ENCODE peak calls at places on chromosomes 13 and 19, in six cellular contexts. G is H9, K is H1, I is IMR-90, W is neuronal stem cell, Y is mesendoderm. O is an unnamed sample.

GRCh38 chr13:110929104-110929777 is 14.4 kb upstream of the ANKRD10 start:
- DNase-seq in G (no peak), K (no peak), I (no peak), W (no peak), Y (no peak), O (no peak)

GRCh38 chr13:66543780-66544179 is 686.4 kb downstream of the PCDH9 start:
- DNase-seq in G (peak), K (no peak), I (no peak), W (no peak), Y (peak), O (no peak)

GRCh38 chr13:22800726-22801401 is 379.9 kb upstream of the SGCG start:
- DNase-seq in G (no peak), K (no peak), I (peak), W (no peak), Y (no peak), O (no peak)

GRCh38 chr19:18865973-18866799 is 29.8 kb downstream of the CERS1 start:
- DNase-seq in G (peak), K (peak), I (peak), W (peak), Y (peak), O (peak)

GRCh38 chr19:51271015-51271600 is 20.2 kb downstream of the SIGLECL1 start:
- DNase-seq in G (peak), K (peak), I (no peak), W (no peak), Y (no peak), O (no peak)

GRCh38 chr19:18507021-18507726 is 14.7 kb downstream of the ELL start:
- DNase-seq in G (no peak), K (no peak), I (no peak), W (no peak), Y (no peak), O (no peak)

GRCh38 chr19:45358213-45358792 is 12.1 kb downstream of the ERCC2 start:
- DNase-seq in G (no peak), K (no peak), I (no peak), W (no peak), Y (no peak), O (no peak)

GRCh38 chr13:95452376-95452775 is 100.1 kb upstream of the CLDN10 start:
- DNase-seq in G (no peak), K (no peak), I (no peak), W (no peak), Y (no peak), O (no peak)

GRCh38 chr13:77919351-77920294 is 992 bp upstream of the EDNRB start:
- DNase-seq in G (peak), K (peak), I (peak), W (peak), Y (peak), O (peak)

GRCh38 chr13:97856001-97856675 is 97.3 kb upstream of the IPO5 start:
- DNase-seq in G (no peak), K (no peak), I (no peak), W (peak), Y (peak), O (no peak)

GRCh38 chr13:110382229-110382628 is 75.1 kb downstream of the COL4A2 start:
- DNase-seq in G (no peak), K (no peak), I (peak), W (no peak), Y (no peak), O (peak)

GRCh38 chr13:46593403-46593802 is 40.4 kb downstream of the LRCH1 start:
- DNase-seq in G (no peak), K (no peak), I (no peak), W (no peak), Y (no peak), O (no peak)

GRCh38 chr19:2685204-2685704 is 17.2 kb downstream of the GNG7 start:
- DNase-seq in G (no peak), K (no peak), I (no peak), W (no peak), Y (no peak), O (no peak)

GRCh38 chr19:58154287-58154678 is 3.7 kb upstream of the ZNF329 start:
- DNase-seq in G (peak), K (no peak), I (peak), W (no peak), Y (peak), O (peak)

GRCh38 chr13:32731576-32731975 is 145.3 kb downstream of the PDS5B start:
- DNase-seq in G (no peak), K (no peak), I (peak), W (no peak), Y (no peak), O (peak)

GRCh38 chr19:46601318-46602224 is at the start of gene CALM3:
- DNase-seq in G (no peak), K (no peak), I (no peak), W (no peak), Y (no peak), O (no peak)

GRCh38 chr13:98909016-98909415 is 68.8 kb downstream of the DOCK9 start:
- DNase-seq in G (no peak), K (no peak), I (peak), W (no peak), Y (no peak), O (peak)

GRCh38 chr19:1497578-1498235 is 6.7 kb downstream of the REEP6 start:
- DNase-seq in G (no peak), K (no peak), I (no peak), W (no peak), Y (no peak), O (no peak)

GRCh38 chr13:21613791-21614190 is 9.8 kb upstream of the MICU2 start:
- DNase-seq in G (no peak), K (no peak), I (no peak), W (no peak), Y (no peak), O (no peak)

GRCh38 chr13:35179494-35179893 is 237.4 kb downstream of the NBEA start:
- DNase-seq in G (no peak), K (no peak), I (no peak), W (no peak), Y (no peak), O (no peak)

GRCh38 chr13:62767473-62767872 is 1351.8 kb upstream of the PCDH20 start:
- DNase-seq in G (no peak), K (no peak), I (no peak), W (no peak), Y (no peak), O (no peak)

GRCh38 chr13:48214519-48215121 is 18.4 kb upstream of the ITM2B start:
- DNase-seq in G (no peak), K (no peak), I (no peak), W (no peak), Y (no peak), O (no peak)

GRCh38 chr19:43618921-43619261 is 538 bp downstream of the ZNF428 start:
- DNase-seq in G (no peak), K (no peak), I (peak), W (no peak), Y (no peak), O (no peak)

GRCh38 chr13:24512208-24513068 is at the start of gene PARP4:
- DNase-seq in G (peak), K (peak), I (peak), W (peak), Y (peak), O (peak)

DNA sequence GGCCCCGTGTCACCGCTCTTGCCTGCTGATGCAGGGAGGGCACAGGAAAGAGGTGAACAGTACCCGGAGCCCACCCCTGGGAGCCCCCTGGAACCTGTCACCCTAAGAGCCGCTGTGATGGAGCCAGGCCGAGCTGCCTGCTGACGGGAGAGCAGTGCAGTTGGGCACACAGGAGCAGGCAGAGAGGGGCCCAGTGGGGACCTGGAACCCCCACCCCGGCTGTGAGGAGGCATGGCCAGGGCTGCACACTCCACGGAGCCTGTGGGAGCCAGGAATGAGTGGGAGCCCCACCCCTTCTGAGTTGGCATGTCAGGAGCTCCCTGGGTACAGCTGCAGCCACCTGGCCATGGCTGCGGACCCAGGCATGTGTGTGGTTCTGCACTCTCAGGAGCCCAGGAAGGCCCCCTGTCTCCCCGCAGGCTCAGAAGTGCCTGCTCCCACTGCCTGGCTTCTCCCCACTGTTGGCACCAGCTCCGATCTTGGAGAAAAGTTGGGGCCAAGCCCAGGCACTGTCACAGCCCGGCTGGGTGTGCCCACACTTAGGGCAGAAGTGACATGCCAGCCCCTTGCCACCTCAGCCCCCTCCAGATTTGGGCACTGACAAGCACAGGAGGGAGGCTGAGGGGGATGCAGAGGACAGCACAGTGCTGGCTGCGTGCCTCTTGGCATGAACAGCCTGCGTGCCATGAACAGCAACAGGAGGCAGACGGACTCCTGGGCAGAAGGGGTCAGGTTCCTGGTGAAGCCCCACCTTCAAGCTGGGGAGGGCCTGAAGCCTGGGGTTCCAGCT is 6.3 kb downstream of the CFAP97D2 start:
- DNase-seq in G (no peak), K (no peak), I (no peak), W (no peak), Y (no peak), O (no peak)
- H2BK15ac ChIP-seq in G (no peak), K (no peak), I (no peak), W (peak), Y (no peak), O (peak)

GRCh38 chr13:109273326-109273751 is 513.0 kb downstream of the IRS2 start:
- DNase-seq in G (no peak), K (no peak), I (peak), W (no peak), Y (no peak), O (peak)

GRCh38 chr13:109271555-109271954 is 514.8 kb downstream of the IRS2 start:
- DNase-seq in G (no peak), K (no peak), I (no peak), W (no peak), Y (no peak), O (no peak)

GRCh38 chr13:109272595-109273325 is 513.6 kb downstream of the IRS2 start:
- DNase-seq in G (no peak), K (no peak), I (peak), W (no peak), Y (no peak), O (peak)

GRCh38 chr13:109271061-109271460 is 515.3 kb downstream of the IRS2 start:
- DNase-seq in G (no peak), K (no peak), I (no peak), W (no peak), Y (no peak), O (no peak)

GRCh38 chr13:109271991-109272454 is 514.4 kb downstream of the IRS2 start:
- DNase-seq in G (no peak), K (no peak), I (no peak), W (no peak), Y (peak), O (peak)
- H2BK15ac ChIP-seq in G (no peak), K (no peak), I (peak), W (no peak), Y (no peak), O (no peak)

DNA sequence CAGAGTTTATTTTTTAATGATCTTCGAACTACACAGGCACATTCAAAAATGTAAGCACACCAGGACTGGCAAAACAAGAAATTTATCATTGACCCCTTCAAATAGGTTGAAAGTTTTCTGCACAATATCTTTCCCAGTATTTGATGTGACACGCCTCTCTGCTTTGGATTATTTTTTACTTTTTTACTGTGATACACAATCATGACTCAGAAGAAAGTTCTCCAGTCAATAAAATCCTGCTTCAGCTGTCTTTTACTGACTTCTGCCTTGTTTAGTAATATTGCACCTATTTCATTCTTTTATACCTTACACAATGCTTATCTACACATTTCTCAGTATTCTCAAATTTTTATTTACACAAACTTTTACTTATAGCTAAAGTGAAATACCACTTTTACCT is 1750.4 kb downstream of the PCDH9 start:
- DNase-seq in G (no peak), K (no peak), I (no peak), W (no peak), Y (no peak), O (no peak)
- H2BK15ac ChIP-seq in G (no peak), K (no peak), I (no peak), W (no peak), Y (no peak), O (no peak)

GRCh38 chr13:38705351-38705750 is 18.5 kb downstream of the FREM2 start:
- DNase-seq in G (no peak), K (no peak), I (no peak), W (no peak), Y (no peak), O (no peak)

GRCh38 chr13:38703255-38703654 is 16.4 kb downstream of the FREM2 start:
- DNase-seq in G (no peak), K (no peak), I (no peak), W (no peak), Y (no peak), O (no peak)

GRCh38 chr13:38713046-38713445 is 26.2 kb downstream of the FREM2 start:
- DNase-seq in G (no peak), K (no peak), I (no peak), W (no peak), Y (no peak), O (no peak)

GRCh38 chr13:38702609-38703008 is 15.7 kb downstream of the FREM2 start:
- DNase-seq in G (no peak), K (no peak), I (no peak), W (no peak), Y (no peak), O (no peak)

GRCh38 chr13:38707433-38707832 is 20.6 kb downstream of the FREM2 start:
- DNase-seq in G (no peak), K (no peak), I (no peak), W (no peak), Y (no peak), O (no peak)
- H2BK15ac ChIP-seq in G (no peak), K (no peak), I (no peak), W (no peak), Y (no peak), O (no peak)

DNA sequence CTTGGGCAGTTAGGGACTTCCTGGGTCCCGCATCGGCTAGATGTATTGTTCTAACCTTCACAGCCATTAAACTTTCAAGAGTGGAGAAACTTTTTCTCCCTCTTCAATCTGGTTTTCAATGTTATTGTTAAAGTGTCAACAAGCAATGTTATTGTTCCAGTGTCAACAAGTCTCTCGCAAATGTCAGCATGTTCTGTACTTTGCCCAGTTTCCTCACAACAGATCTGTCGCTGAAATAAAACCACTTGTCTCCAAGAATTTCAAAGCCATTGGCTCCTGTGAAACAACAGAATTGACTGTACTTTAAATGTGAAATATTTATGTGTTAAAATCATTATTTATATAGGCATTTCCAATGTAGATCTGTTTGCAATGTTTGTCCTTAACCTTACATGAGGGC is 138.0 kb downstream of the ITGBL1 start:
- DNase-seq in G (no peak), K (no peak), I (no peak), W (no peak), Y (no peak), O (no peak)
- H2BK15ac ChIP-seq in G (no peak), K (no peak), I (no peak), W (no peak), Y (no peak), O (no peak)

GRCh38 chr19:7349231-7349591 is 474 bp downstream of the ARHGEF18 start:
- DNase-seq in G (no peak), K (no peak), I (no peak), W (no peak), Y (no peak), O (no peak)
- H2BK15ac ChIP-seq in G (no peak), K (no peak), I (no peak), W (no peak), Y (no peak), O (no peak)

O was measured in mesenchymal stem cell.